ENCODE peak calls at places on chromosomes 2 and 18, in seven cellular contexts. One of them, this sample, is unnamed.

GRCh38 chr2:214946949-214947348 is 137.5 kb upstream of the BARD1 start:
- DNase-seq in GM23338: no peak
- DNase-seq in A172: no peak
- DNase-seq in fibroblast of pulmonary artery: no peak
- DNase-seq in fibroblast of the aortic adventitia: no peak
- DNase-seq in T-helper 2 cell: no peak
- DNase-seq in C1 segment of cervical spinal cord: no peak
- DNase-seq in this sample: no peak

GRCh38 chr2:178275600-178275999 is 81.3 kb downstream of the OSBPL6 start:
- DNase-seq in GM23338: no peak
- DNase-seq in A172: no peak
- DNase-seq in fibroblast of pulmonary artery: no peak
- DNase-seq in fibroblast of the aortic adventitia: no peak
- DNase-seq in T-helper 2 cell: no peak
- DNase-seq in C1 segment of cervical spinal cord: no peak
- DNase-seq in this sample: no peak

GRCh38 chr2:232434563-232435374 is 21.2 kb upstream of the ALPI start:
- DNase-seq in GM23338: no peak
- DNase-seq in A172: no peak
- DNase-seq in fibroblast of pulmonary artery: no peak
- DNase-seq in fibroblast of the aortic adventitia: no peak
- DNase-seq in T-helper 2 cell: no peak
- DNase-seq in C1 segment of cervical spinal cord: no peak
- DNase-seq in this sample: no peak

GRCh38 chr2:9748586-9748985 is 94.7 kb upstream of the TAF1B start:
- DNase-seq in GM23338: no peak
- DNase-seq in A172: peak
- DNase-seq in fibroblast of pulmonary artery: no peak
- DNase-seq in fibroblast of the aortic adventitia: no peak
- DNase-seq in T-helper 2 cell: no peak
- DNase-seq in C1 segment of cervical spinal cord: no peak
- DNase-seq in this sample: no peak

GRCh38 chr18:74868461-74868860 is 270.8 kb downstream of the ZNF407 start:
- DNase-seq in GM23338: peak
- DNase-seq in A172: no peak
- DNase-seq in fibroblast of pulmonary artery: no peak
- DNase-seq in fibroblast of the aortic adventitia: no peak
- DNase-seq in T-helper 2 cell: no peak
- DNase-seq in C1 segment of cervical spinal cord: no peak
- DNase-seq in this sample: no peak

GRCh38 chr2:190069936-190070696 is 7.6 kb upstream of the MSTN start:
- DNase-seq in GM23338: peak
- DNase-seq in A172: peak
- DNase-seq in fibroblast of pulmonary artery: peak
- DNase-seq in fibroblast of the aortic adventitia: peak
- DNase-seq in T-helper 2 cell: no peak
- DNase-seq in C1 segment of cervical spinal cord: no peak
- DNase-seq in this sample: peak

GRCh38 chr2:71747573-71747972 is 294.2 kb downstream of the DYSF start:
- DNase-seq in GM23338: no peak
- DNase-seq in A172: no peak
- DNase-seq in fibroblast of pulmonary artery: no peak
- DNase-seq in fibroblast of the aortic adventitia: no peak
- DNase-seq in T-helper 2 cell: no peak
- DNase-seq in C1 segment of cervical spinal cord: no peak
- DNase-seq in this sample: no peak

GRCh38 chr2:74391209-74391579 is 11.1 kb upstream of the DCTN1 start:
- DNase-seq in GM23338: no peak
- DNase-seq in A172: no peak
- DNase-seq in fibroblast of pulmonary artery: no peak
- DNase-seq in fibroblast of the aortic adventitia: peak
- DNase-seq in T-helper 2 cell: no peak
- DNase-seq in C1 segment of cervical spinal cord: no peak
- DNase-seq in this sample: peak

GRCh38 chr2:231720292-231720691 is 12.0 kb downstream of the PTMA start:
- DNase-seq in GM23338: no peak
- DNase-seq in A172: no peak
- DNase-seq in fibroblast of pulmonary artery: no peak
- DNase-seq in fibroblast of the aortic adventitia: no peak
- DNase-seq in T-helper 2 cell: no peak
- DNase-seq in C1 segment of cervical spinal cord: no peak
- DNase-seq in this sample: no peak

GRCh38 chr18:63430526-63430925 is 8.2 kb upstream of the VPS4B start:
- DNase-seq in GM23338: no peak
- DNase-seq in A172: no peak
- DNase-seq in fibroblast of pulmonary artery: no peak
- DNase-seq in fibroblast of the aortic adventitia: no peak
- DNase-seq in T-helper 2 cell: no peak
- DNase-seq in C1 segment of cervical spinal cord: no peak
- DNase-seq in this sample: no peak

GRCh38 chr2:15941970-15942710 is 1.8 kb downstream of the MYCN start:
- DNase-seq in GM23338: peak
- DNase-seq in A172: no peak
- DNase-seq in fibroblast of pulmonary artery: no peak
- DNase-seq in fibroblast of the aortic adventitia: no peak
- DNase-seq in T-helper 2 cell: no peak
- DNase-seq in C1 segment of cervical spinal cord: peak
- DNase-seq in this sample: peak

GRCh38 chr2:207813221-207813916 is 43.7 kb upstream of the FZD5 start:
- DNase-seq in GM23338: peak
- DNase-seq in A172: no peak
- DNase-seq in fibroblast of pulmonary artery: no peak
- DNase-seq in fibroblast of the aortic adventitia: no peak
- DNase-seq in T-helper 2 cell: no peak
- DNase-seq in C1 segment of cervical spinal cord: peak
- DNase-seq in this sample: no peak

GRCh38 chr2:102872388-102872787 is 110.6 kb downstream of the TMEM182 start:
- DNase-seq in GM23338: peak
- DNase-seq in A172: no peak
- DNase-seq in fibroblast of pulmonary artery: no peak
- DNase-seq in fibroblast of the aortic adventitia: no peak
- DNase-seq in T-helper 2 cell: no peak
- DNase-seq in C1 segment of cervical spinal cord: no peak
- DNase-seq in this sample: no peak

GRCh38 chr18:5456577-5457466 is 87.0 kb downstream of the EPB41L3 start:
- DNase-seq in GM23338: peak
- DNase-seq in A172: no peak
- DNase-seq in fibroblast of pulmonary artery: peak
- DNase-seq in fibroblast of the aortic adventitia: peak
- DNase-seq in T-helper 2 cell: no peak
- DNase-seq in C1 segment of cervical spinal cord: peak
- DNase-seq in this sample: no peak

GRCh38 chr2:95043300-95043786 is 17.8 kb downstream of the MAL start:
- DNase-seq in GM23338: no peak
- DNase-seq in A172: peak
- DNase-seq in fibroblast of pulmonary artery: peak
- DNase-seq in fibroblast of the aortic adventitia: peak
- DNase-seq in T-helper 2 cell: no peak
- DNase-seq in C1 segment of cervical spinal cord: peak
- DNase-seq in this sample: peak

GRCh38 chr2:74029719-74030397 is 45.1 kb downstream of the TET3 start:
- DNase-seq in GM23338: no peak
- DNase-seq in A172: no peak
- DNase-seq in fibroblast of pulmonary artery: no peak
- DNase-seq in fibroblast of the aortic adventitia: no peak
- DNase-seq in T-helper 2 cell: no peak
- DNase-seq in C1 segment of cervical spinal cord: no peak
- DNase-seq in this sample: peak

GRCh38 chr2:4898706-4899105 is 793.5 kb upstream of the SOX11 start:
- DNase-seq in GM23338: no peak
- DNase-seq in A172: peak
- DNase-seq in fibroblast of pulmonary artery: peak
- DNase-seq in fibroblast of the aortic adventitia: no peak
- DNase-seq in T-helper 2 cell: no peak
- DNase-seq in C1 segment of cervical spinal cord: no peak
- DNase-seq in this sample: no peak

GRCh38 chr2:236749346-236749745 is 179.7 kb downstream of the ACKR3 start:
- DNase-seq in GM23338: no peak
- DNase-seq in A172: no peak
- DNase-seq in fibroblast of pulmonary artery: no peak
- DNase-seq in fibroblast of the aortic adventitia: peak
- DNase-seq in T-helper 2 cell: no peak
- DNase-seq in C1 segment of cervical spinal cord: no peak
- DNase-seq in this sample: no peak

This sample was measured in RPMI8226.